ENCODE peak calls at places on chromosomes 3 and 15, in four cellular contexts. X, P, Z and R are unnamed samples.

GRCh38 chr15:65395567-65396185 is 17.9 kb upstream of the IGDCC3 start:
- DNase-seq in X (no peak), P (no peak), Z (no peak), R (no peak)

GRCh38 chr15:43260011-43260615 is 6.6 kb downstream of the TGM5 start:
- DNase-seq in X (no peak), P (no peak), Z (no peak), R (no peak)

GRCh38 chr3:124117486-124117885 is 125.6 kb upstream of the ROPN1 start:
- DNase-seq in X (no peak), P (no peak), Z (no peak), R (peak)

GRCh38 chr3:99768808-99769501 is 48.7 kb upstream of the CMSS1 start:
- DNase-seq in X (no peak), P (no peak), Z (no peak), R (no peak)

GRCh38 chr15:52733696-52734255 is 54.6 kb upstream of the ATOSA start:
- DNase-seq in X (no peak), P (no peak), Z (no peak), R (no peak)

GRCh38 chr3:16687206-16687605 is 82.0 kb upstream of the DAZL start:
- DNase-seq in X (no peak), P (no peak), Z (no peak), R (no peak)

GRCh38 chr3:78041486-78041885 is 1001.6 kb downstream of the ROBO2 start:
- DNase-seq in X (no peak), P (no peak), Z (no peak), R (no peak)

GRCh38 chr15:90419202-90419601 is 31.2 kb downstream of the IQGAP1 start:
- DNase-seq in X (no peak), P (no peak), Z (no peak), R (no peak)

GRCh38 chr3:142649996-142650693 is 54.0 kb downstream of the PLS1 start:
- DNase-seq in X (no peak), P (no peak), Z (no peak), R (no peak)

GRCh38 chr15:70182858-70183695 is 85.4 kb upstream of the TLE3 start:
- DNase-seq in X (no peak), P (no peak), Z (no peak), R (peak)

GRCh38 chr3:148556664-148557063 is 141.0 kb upstream of the AGTR1 start:
- DNase-seq in X (no peak), P (no peak), Z (no peak), R (no peak)

GRCh38 chr3:140386357-140387100 is 291.3 kb upstream of the TRIM42 start:
- DNase-seq in X (no peak), P (peak), Z (no peak), R (no peak)

GRCh38 chr3:119161240-119161639 is 12.2 kb upstream of the UPK1B start:
- DNase-seq in X (no peak), P (no peak), Z (no peak), R (peak)

GRCh38 chr15:53482055-53482454 is 277.4 kb downstream of the WDR72 start:
- DNase-seq in X (no peak), P (no peak), Z (no peak), R (no peak)

GRCh38 chr15:32994810-32995424 is 199.6 kb downstream of the FMN1 start:
- DNase-seq in X (peak), P (peak), Z (no peak), R (peak)

GRCh38 chr15:95171551-95171950 is 940.2 kb downstream of the MCTP2 start:
- DNase-seq in X (no peak), P (no peak), Z (no peak), R (no peak)

GRCh38 chr15:71588746-71589145 is 221.6 kb upstream of the NR2E3 start:
- DNase-seq in X (no peak), P (peak), Z (no peak), R (peak)

GRCh38 chr3:120348981-120349818 is at the start of gene LRRC58:
- DNase-seq in X (peak), P (peak), Z (peak), R (peak)

GRCh38 chr15:89138999-89139612 is 50.9 kb downstream of the ABHD2 start:
- DNase-seq in X (no peak), P (peak), Z (no peak), R (no peak)

GRCh38 chr3:44186712-44187111 is 55.0 kb upstream of the TOPAZ1 start:
- DNase-seq in X (no peak), P (no peak), Z (no peak), R (no peak)

GRCh38 chr15:91655891-91656290 is 197.6 kb upstream of the SLCO3A1 start:
- DNase-seq in X (no peak), P (no peak), Z (no peak), R (no peak)

GRCh38 chr3:144244662-144245061 is 273.0 kb downstream of the DIPK2A start:
- DNase-seq in X (no peak), P (no peak), Z (no peak), R (peak)

GRCh38 chr3:123153124-123153523 is 48.6 kb upstream of the SEC22A start:
- DNase-seq in X (no peak), P (no peak), Z (no peak), R (no peak)

GRCh38 chr15:75694241-75695182 is 18.1 kb downstream of the CSPG4 start:
- DNase-seq in X (peak), P (peak), Z (no peak), R (peak)

GRCh38 chr15:66027268-66027806 is 158.0 kb downstream of the RAB11A start:
- DNase-seq in X (no peak), P (no peak), Z (no peak), R (peak)

GRCh38 chr3:95595416-95596075 is 1218.8 kb upstream of the EPHA6 start:
- DNase-seq in X (no peak), P (no peak), Z (no peak), R (no peak)

GRCh38 chr3:77479021-77479420 is 439.1 kb downstream of the ROBO2 start:
- DNase-seq in X (no peak), P (no peak), Z (no peak), R (no peak)

GRCh38 chr15:100726426-100727190 is 124.2 kb downstream of the ASB7 start:
- DNase-seq in X (no peak), P (no peak), Z (no peak), R (no peak)

GRCh38 chr3:62548806-62549205 is 175.5 kb upstream of the FEZF2 start:
- DNase-seq in X (no peak), P (no peak), Z (no peak), R (no peak)

GRCh38 chr3:184183679-184184078 is 2.3 kb upstream of the ABCF3 start:
- DNase-seq in X (no peak), P (no peak), Z (no peak), R (no peak)

GRCh38 chr15:72197460-72198409 is at the start of gene GRAMD2A:
- DNase-seq in X (peak), P (no peak), Z (no peak), R (no peak)

GRCh38 chr15:51382787-51383186 is 41.3 kb downstream of the GLDN start:
- DNase-seq in X (peak), P (peak), Z (no peak), R (peak)

GRCh38 chr3:32106929-32107362 is 526 bp downstream of the GPD1L start:
- DNase-seq in X (no peak), P (no peak), Z (no peak), R (peak)

GRCh38 chr3:186208328-186208989 is 99.6 kb upstream of the ETV5 start:
- DNase-seq in X (no peak), P (no peak), Z (no peak), R (no peak)

GRCh38 chr15:101765772-101766456 is 37.4 kb upstream of the OR4F6 start:
- DNase-seq in X (no peak), P (no peak), Z (no peak), R (no peak)

DNA sequence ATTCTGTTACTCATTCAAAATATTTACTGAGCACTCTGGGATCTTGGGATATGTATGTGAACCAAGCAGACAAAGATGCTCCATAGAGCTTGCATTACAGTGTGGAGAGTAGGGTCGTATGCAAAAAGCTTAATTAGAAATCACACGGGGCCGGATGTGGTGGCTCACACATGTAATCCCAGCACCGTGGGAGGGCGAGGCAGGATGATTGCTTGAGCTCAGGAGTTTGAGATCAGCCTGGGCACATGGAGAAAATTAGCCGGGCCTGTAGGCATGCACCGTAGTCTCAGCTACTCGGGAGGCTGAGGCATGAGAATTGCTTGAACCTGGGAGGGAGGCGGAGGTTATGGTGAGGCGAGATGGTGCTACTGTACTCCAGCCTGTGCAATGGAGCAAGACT is 68.7 kb upstream of the MB21D2 start:
- DNase-seq in X (no peak), P (no peak), Z (no peak), R (no peak)
- TF ChIP-seq CHD4 in X (no peak), P (no peak), Z (no peak), R (no peak)

GRCh38 chr15:49678655-49679054 is 57.8 kb downstream of the DTWD1 start:
- DNase-seq in X (no peak), P (no peak), Z (no peak), R (no peak)
- TF ChIP-seq CHD4 in X (no peak), P (no peak), Z (no peak), R (no peak)

GRCh38 chr3:5120446-5120845 is 1.6 kb upstream of the ARL8B start:
- DNase-seq in X (no peak), P (no peak), Z (no peak), R (no peak)

GRCh38 chr3:5123937-5124336 is 1.8 kb downstream of the ARL8B start:
- DNase-seq in X (no peak), P (no peak), Z (no peak), R (no peak)

GRCh38 chr3:5126586-5126985 is 4.5 kb downstream of the ARL8B start:
- DNase-seq in X (no peak), P (no peak), Z (no peak), R (no peak)

GRCh38 chr3:5122030-5122740 is at the start of gene ARL8B:
- DNase-seq in X (peak), P (peak), Z (no peak), R (peak)

DNA sequence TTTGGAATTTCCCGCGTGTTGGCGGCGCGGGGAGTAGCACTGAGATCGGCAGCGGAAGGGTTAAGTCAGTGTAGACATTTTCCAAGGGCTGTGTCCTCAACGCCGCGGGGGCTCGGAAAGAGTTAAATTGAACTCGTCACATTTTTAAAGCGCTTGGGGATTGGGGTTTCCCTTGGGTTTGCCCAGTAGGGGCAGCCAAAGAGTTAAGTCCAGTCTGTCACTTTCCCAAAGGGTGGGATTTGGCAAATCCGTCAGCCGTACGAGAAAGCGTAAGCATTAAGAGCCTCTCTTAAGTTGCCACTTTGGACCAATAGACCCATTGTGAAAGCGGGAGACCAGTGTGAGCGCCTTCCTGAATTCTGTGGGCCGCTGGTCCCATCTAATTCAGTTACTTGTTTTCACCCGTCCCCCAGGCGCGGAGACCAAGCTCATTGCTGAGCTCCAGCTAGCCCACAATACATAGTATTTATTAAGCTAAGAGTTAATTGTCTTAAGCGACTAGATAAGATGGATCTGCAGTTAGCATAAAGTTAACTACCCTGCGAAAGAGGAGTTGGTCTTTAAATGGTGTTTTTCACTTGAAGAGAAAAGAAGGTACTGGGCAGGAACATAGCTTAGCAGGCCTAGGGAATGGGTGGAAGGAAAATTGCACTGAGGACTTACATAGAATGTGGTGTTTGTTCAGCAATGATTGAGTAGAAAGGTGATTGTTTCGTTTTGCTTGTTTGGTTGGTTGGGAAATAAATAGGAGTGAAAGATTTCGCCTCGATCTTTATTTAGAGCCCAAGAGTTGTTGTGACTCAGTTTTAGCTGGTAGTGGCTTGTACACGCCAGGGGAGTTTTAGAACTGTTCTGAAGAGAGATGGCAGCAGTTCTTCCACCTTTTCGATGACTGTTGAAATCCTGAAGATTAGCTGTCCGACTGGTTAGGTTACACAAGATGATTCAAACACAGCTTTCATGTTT is 932 bp downstream of the ARL8B start:
- DNase-seq in X (peak), P (peak), Z (no peak), R (peak)
- TF ChIP-seq CHD4 in X (no peak), P (no peak), Z (no peak), R (no peak)

DNA sequence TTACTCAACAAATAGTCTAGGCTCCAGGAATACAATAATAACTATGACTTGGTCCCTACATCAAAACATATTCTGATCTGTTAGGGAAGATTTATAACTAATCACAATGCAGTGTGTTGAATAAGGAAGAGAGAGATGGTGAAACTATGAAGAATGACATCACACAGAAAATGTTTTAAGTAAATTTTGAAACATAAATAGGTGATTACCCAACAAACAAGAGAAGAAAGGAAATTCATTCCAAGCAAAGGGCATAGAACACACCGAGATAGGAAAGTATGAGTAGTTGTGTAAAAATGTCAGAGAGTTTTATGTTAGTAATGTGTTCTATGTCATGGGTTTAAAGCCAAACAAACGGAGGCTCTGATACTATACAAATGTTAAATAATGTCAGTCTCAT is 13.4 kb downstream of the SEC62 start:
- DNase-seq in X (no peak), P (peak), Z (no peak), R (no peak)
- TF ChIP-seq CHD4 in X (no peak), P (no peak), Z (no peak), R (no peak)

GRCh38 chr3:139251529-139251928 is 92.3 kb upstream of the MRPS22 start:
- DNase-seq in X (no peak), P (peak), Z (no peak), R (no peak)
- TF ChIP-seq CHD4 in X (no peak), P (no peak), Z (no peak), R (no peak)

GRCh38 chr3:46913644-46914043 is 36.1 kb downstream of the PTH1R start:
- DNase-seq in X (no peak), P (no peak), Z (no peak), R (no peak)

GRCh38 chr3:46915297-46915822 is 37.8 kb downstream of the PTH1R start:
- DNase-seq in X (no peak), P (no peak), Z (no peak), R (no peak)

GRCh38 chr3:46910166-46910760 is 32.7 kb downstream of the PTH1R start:
- DNase-seq in X (no peak), P (no peak), Z (no peak), R (no peak)

GRCh38 chr3:46914849-46915248 is 37.3 kb downstream of the PTH1R start:
- DNase-seq in X (no peak), P (no peak), Z (no peak), R (no peak)

GRCh38 chr3:46912986-46913385 is 35.5 kb downstream of the PTH1R start:
- DNase-seq in X (no peak), P (no peak), Z (no peak), R (no peak)
- TF ChIP-seq CHD4 in X (no peak), P (no peak), Z (no peak), R (no peak)

DNA sequence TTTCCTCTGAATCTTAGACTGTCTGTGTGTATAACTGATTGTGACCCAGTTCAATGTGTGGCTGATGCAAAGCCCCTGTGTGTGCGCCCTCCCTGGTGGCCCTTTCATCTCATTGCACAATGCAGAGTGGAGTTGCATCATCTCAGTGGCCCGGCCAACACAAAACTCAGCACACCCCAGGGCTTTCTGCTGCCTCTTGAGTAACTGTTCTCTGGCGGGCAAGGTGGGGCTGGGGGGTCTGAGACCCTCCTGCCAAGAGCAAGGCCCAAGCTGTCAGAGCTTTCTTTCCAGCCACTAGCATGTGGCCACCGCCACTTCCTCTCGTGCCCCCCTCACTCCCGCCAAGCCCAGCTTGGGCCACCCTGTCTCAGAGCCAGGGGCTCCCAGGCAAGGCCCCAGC is 80.7 kb upstream of the ALDH1L1 start:
- DNase-seq in X (no peak), P (peak), Z (no peak), R (no peak)
- TF ChIP-seq CHD4 in X (no peak), P (no peak), Z (no peak), R (no peak)

GRCh38 chr3:171192176-171192854 is 165.8 kb upstream of the SLC2A2 start:
- DNase-seq in X (peak), P (no peak), Z (no peak), R (peak)
- TF ChIP-seq CHD4 in X (no peak), P (no peak), Z (no peak), R (no peak)

GRCh38 chr3:106049876-106050275 is 181.1 kb upstream of the CBLB start:
- DNase-seq in X (no peak), P (no peak), Z (no peak), R (no peak)
- TF ChIP-seq CHD4 in X (no peak), P (no peak), Z (no peak), R (no peak)

GRCh38 chr3:136659253-136659652 is 92.9 kb downstream of the STAG1 start:
- DNase-seq in X (no peak), P (no peak), Z (no peak), R (peak)
- TF ChIP-seq CHD4 in X (no peak), P (no peak), Z (no peak), R (no peak)